ENCODE peak calls at places on chromosome 9, in seven cellular contexts. N is mesenchymal stem cell; G is activated effector memory CD4-positive, alpha-beta T cell treated with Interleukin-2 at 50 U/mL for 16 hours; S is skeletal muscle cell; Z is T follicular helper cell; O is ureter; R is stimulated activated CD4-positive, alpha-beta T cell treated with anti-CD3 and anti-CD28 coated beads, Interleukin-2, amount 100 ng/mL, for 48 hours. I is an unnamed sample.
A peak's percentile ranks its signal among the peaks of the same experiment; 100 is the strongest.

GRCh38 chr9:38226491-38226951 is 157.5 kb upstream of the SHB start:
- DNase-seq in N (no peak), G (no peak), R (no peak), S (no peak), O (peak; percentile 38), Z (no peak), I (no peak)

GRCh38 chr9:133629221-133630110 is 6.7 kb upstream of the DBH start:
- DNase-seq in G (no peak), N (no peak), S (no peak), Z (no peak), O (no peak), R (no peak), I (no peak)

GRCh38 chr9:121783523-121784507 is 132.4 kb downstream of the DAB2IP start:
- DNase-seq in G (no peak), Z (no peak), N (no peak), R (no peak), S (no peak), O (no peak), I (no peak)

GRCh38 chr9:93064392-93065124 is 6.1 kb downstream of the SUSD3 start:
- DNase-seq in O (no peak), S (no peak), R (peak; percentile 74), G (peak; percentile 85), Z (peak; percentile 83), N (no peak), I (no peak)

GRCh38 chr9:109956811-109957440 is 176.9 kb downstream of the PALM2AKAP2 start:
- DNase-seq in S (no peak), N (peak; percentile 49), R (no peak), Z (no peak), O (no peak), G (no peak), I (no peak)

GRCh38 chr9:107847977-107848376 is 358.4 kb upstream of the KLF4 start:
- DNase-seq in Z (no peak), G (no peak), O (no peak), S (peak; percentile 19), R (no peak), N (no peak), I (no peak)

GRCh38 chr9:19788614-19789271 is at the start of gene SLC24A2:
- DNase-seq in G (no peak), N (no peak), Z (no peak), S (no peak), O (no peak), R (no peak), I (no peak)

GRCh38 chr9:75937859-75938258 is 47.4 kb downstream of the PCSK5 start:
- DNase-seq in Z (no peak), S (no peak), R (no peak), G (no peak), O (no peak), N (no peak), I (no peak)

GRCh38 chr9:13948037-13948436 is 365.9 kb downstream of the NFIB start:
- DNase-seq in Z (no peak), N (no peak), O (no peak), S (no peak), R (no peak), G (no peak), I (no peak)

GRCh38 chr9:16867571-16868311 is 2.7 kb downstream of the BNC2 start:
- DNase-seq in N (peak; percentile 79), S (no peak), G (no peak), R (no peak), O (no peak), Z (no peak), I (peak; percentile 63)

GRCh38 chr9:11328326-11328725 is 715.5 kb upstream of the PTPRD start:
- DNase-seq in O (no peak), R (no peak), G (no peak), N (no peak), S (no peak), Z (no peak), I (no peak)

GRCh38 chr9:133768859-133769510 is 30.8 kb upstream of the SARDH start:
- DNase-seq in S (no peak), N (no peak), Z (no peak), G (no peak), O (peak; percentile 39), R (no peak), I (peak; percentile 54)

GRCh38 chr9:135864447-135865049 is 42.8 kb downstream of the CAMSAP1 start:
- DNase-seq in Z (peak; percentile 58), S (no peak), G (peak; percentile 53), N (peak; percentile 58), O (peak; percentile 62), R (peak; percentile 72), I (no peak)

GRCh38 chr9:131104016-131104740 is 7.8 kb downstream of the AIF1L start:
- DNase-seq in N (no peak), G (no peak), S (no peak), R (no peak), Z (no peak), O (no peak), I (no peak)

GRCh38 chr9:83707518-83707767 is 315 bp downstream of the UBQLN1 start:
- DNase-seq in Z (no peak), S (no peak), N (peak; percentile 88), G (no peak), R (peak; percentile 63), O (no peak), I (peak; percentile 82)

GRCh38 chr9:35905912-35906679 is at the start of gene HRCT1:
- DNase-seq in S (peak; percentile 97), G (no peak), N (peak; percentile 89), Z (no peak), O (peak; percentile 94), R (no peak), I (peak; percentile 95)

GRCh38 chr9:123120131-123120530 is 86.7 kb downstream of the GPR21 start:
- DNase-seq in R (no peak), O (no peak), G (no peak), N (no peak), Z (no peak), S (no peak), I (no peak)

GRCh38 chr9:84146893-84147705 is 166.5 kb downstream of the RMI1 start:
- DNase-seq in S (no peak), Z (no peak), N (peak; percentile 42), R (no peak), O (no peak), G (no peak), I (no peak)

GRCh38 chr9:706606-707451 is 134.7 kb upstream of the DMRT1 start:
- DNase-seq in N (peak; percentile 89), O (peak; percentile 73), R (peak; percentile 27), S (peak; percentile 34), G (peak; percentile 5), Z (no peak), I (peak; percentile 87)

GRCh38 chr9:13665418-13666066 is 386.1 kb upstream of the MPDZ start:
- DNase-seq in R (no peak), G (no peak), O (no peak), S (peak; percentile 12), N (peak; percentile 78), Z (no peak), I (no peak)

GRCh38 chr9:18985464-18985951 is 47.5 kb downstream of the SAXO1 start:
- DNase-seq in R (no peak), G (no peak), S (no peak), O (no peak), N (no peak), Z (no peak), I (no peak)

GRCh38 chr9:135796784-135797462 is 94.9 kb downstream of the KCNT1 start:
- DNase-seq in G (no peak), S (no peak), O (no peak), R (no peak), Z (no peak), N (no peak), I (no peak)

GRCh38 chr9:1151691-1152090 is 101.5 kb downstream of the DMRT2 start:
- DNase-seq in N (no peak), Z (no peak), G (no peak), S (no peak), R (no peak), O (no peak), I (no peak)

GRCh38 chr9:137026384-137026783 is 1.7 kb downstream of the ABCA2 start:
- DNase-seq in N (no peak), Z (no peak), O (no peak), R (no peak), S (no peak), G (no peak), I (no peak)

I was measured in right atrium auricular region.